ENCODE peak calls at places on chromosome 2, in seven cellular contexts. Y is HFF-Myc, M is fibroblast of lung, W is cardiac muscle cell, J is cardiac fibroblast, F is transverse colon, I is body of pancreas. H is an unnamed sample.

GRCh38 chr2:12352891-12353290 is 363.8 kb upstream of the TRIB2 start:
- DNase-seq in I (peak), F (no peak), M (no peak), W (no peak), J (no peak), Y (no peak), H (no peak)

GRCh38 chr2:74735544-74735943 is 81.5 kb downstream of the SEMA4F start:
- DNase-seq in W (no peak), Y (no peak), M (no peak), I (no peak), J (no peak), F (no peak), H (no peak)

GRCh38 chr2:120678251-120678650 is 57.4 kb upstream of the GLI2 start:
- DNase-seq in J (no peak), Y (peak), I (no peak), W (no peak), M (peak), F (no peak), H (no peak)

GRCh38 chr2:58202409-58202808 is 38.7 kb downstream of the FANCL start:
- DNase-seq in F (no peak), M (no peak), J (no peak), I (no peak), Y (no peak), W (no peak), H (no peak)

GRCh38 chr2:97808816-97809215 is 95.4 kb downstream of the ZAP70 start:
- DNase-seq in F (no peak), Y (no peak), I (no peak), W (no peak), M (peak), J (no peak), H (no peak)

GRCh38 chr2:62787381-62787780 is 81.9 kb downstream of the EHBP1 start:
- DNase-seq in Y (no peak), I (no peak), F (no peak), J (peak), M (peak), W (peak), H (no peak)

GRCh38 chr2:163600801-163601200 is 135.0 kb downstream of the FIGN start:
- DNase-seq in F (no peak), J (no peak), I (no peak), W (no peak), Y (peak), M (no peak), H (no peak)

GRCh38 chr2:16114836-16115235 is 174.5 kb downstream of the MYCN start:
- DNase-seq in M (no peak), J (no peak), I (no peak), W (no peak), Y (no peak), F (peak), H (no peak)

GRCh38 chr2:88086401-88086800 is 18.8 kb downstream of the SMYD1 start:
- DNase-seq in W (no peak), M (no peak), F (no peak), I (no peak), J (no peak), Y (no peak), H (no peak)

GRCh38 chr2:232444409-232445148 is 11.4 kb upstream of the ALPI start:
- DNase-seq in I (peak), Y (peak), M (peak), J (peak), F (peak), W (peak), H (no peak)

GRCh38 chr2:191679818-191680600 is 2.1 kb downstream of the NABP1 start:
- DNase-seq in M (peak), W (no peak), I (no peak), J (peak), F (no peak), Y (no peak), H (no peak)

GRCh38 chr2:191677646-191678436 is at the start of gene NABP1:
- DNase-seq in F (peak), M (peak), Y (peak), W (peak), J (peak), I (peak), H (no peak)

GRCh38 chr2:191682148-191682547 is 4.2 kb downstream of the NABP1 start:
- DNase-seq in M (peak), I (no peak), W (no peak), F (no peak), Y (no peak), J (peak), H (no peak)

GRCh38 chr2:191678437-191679110 is 638 bp downstream of the NABP1 start:
- DNase-seq in W (peak), F (peak), Y (no peak), J (peak), I (peak), M (no peak), H (no peak)

GRCh38 chr2:191680639-191681038 is 2.7 kb downstream of the NABP1 start:
- DNase-seq in J (no peak), I (no peak), W (no peak), F (no peak), Y (no peak), M (no peak), H (no peak)
- H3K4me3 ChIP-seq in J (peak), I (no peak), W (no peak), F (no peak), Y (peak), M (peak), H (peak)

DNA sequence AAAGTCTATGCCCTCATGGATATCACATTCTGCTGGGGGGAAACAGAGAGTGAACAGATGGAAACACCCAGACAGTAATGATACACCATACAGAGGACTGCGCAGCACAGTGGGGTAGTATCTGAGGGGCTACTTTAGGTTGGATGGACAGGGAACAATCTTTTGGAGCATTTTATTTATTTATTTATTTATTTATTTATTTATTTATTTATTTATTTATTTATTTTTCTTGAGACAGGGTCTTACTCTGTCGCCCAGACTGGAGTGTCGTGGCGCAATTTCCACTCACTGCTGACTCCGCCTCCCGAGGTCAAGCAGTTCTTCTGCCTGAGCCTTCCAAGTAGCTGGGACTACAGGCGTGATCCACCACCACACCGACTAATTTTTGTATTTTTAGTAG is 89.2 kb downstream of the TGOLN2 start:
- DNase-seq in J (no peak), W (no peak), I (no peak), F (no peak), M (no peak), Y (no peak), H (no peak)
- TF ChIP-seq CTCF in J (no peak), W (no peak), I (no peak), F (no peak), M (no peak), Y (no peak), H (no peak)

DNA sequence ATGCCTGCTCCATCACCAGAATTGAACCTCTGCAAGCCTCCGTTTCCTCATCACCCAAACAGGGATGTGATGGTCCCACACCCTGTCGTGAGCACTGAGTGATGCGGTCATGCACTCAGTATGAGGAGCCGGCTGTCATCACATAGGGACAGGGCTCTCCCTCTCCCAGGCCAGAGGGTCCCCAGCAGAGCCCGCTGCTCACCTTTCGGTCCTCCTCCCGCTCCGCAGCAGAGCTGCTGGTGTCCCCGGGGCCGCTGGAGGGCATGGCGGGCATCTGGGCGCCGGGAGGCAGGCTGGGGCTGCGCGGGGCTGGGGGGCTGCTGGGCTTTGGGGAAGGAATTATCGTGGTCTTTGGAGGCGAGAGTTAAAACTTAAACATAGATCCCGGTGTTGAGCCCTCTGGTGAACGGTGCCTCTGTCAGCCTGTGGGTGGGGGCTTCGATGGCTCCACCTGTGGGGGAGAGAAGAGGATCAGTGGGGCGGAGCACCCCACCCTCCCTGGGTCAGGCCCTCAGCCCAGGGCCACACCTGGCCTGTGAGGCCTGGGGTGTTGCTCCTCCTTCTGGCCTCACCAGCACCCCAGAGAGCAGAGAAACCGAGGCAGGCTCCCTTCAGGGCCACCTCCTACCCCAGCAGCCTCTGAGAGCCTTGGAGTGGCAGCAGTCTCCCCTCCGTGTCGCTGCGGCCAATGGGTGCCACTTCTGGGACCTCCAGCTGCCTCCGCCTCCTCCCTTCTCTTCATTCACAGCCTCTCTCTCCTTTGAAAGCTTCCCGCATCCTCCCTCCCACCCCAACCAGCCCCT is 27.8 kb downstream of the DNMT3A start:
- DNase-seq in Y (no peak), J (no peak), I (no peak), F (no peak), W (no peak), M (no peak), H (no peak)
- H3K4me3 ChIP-seq in Y (no peak), J (no peak), I (no peak), F (no peak), W (no peak), M (no peak), H (no peak)

DNA sequence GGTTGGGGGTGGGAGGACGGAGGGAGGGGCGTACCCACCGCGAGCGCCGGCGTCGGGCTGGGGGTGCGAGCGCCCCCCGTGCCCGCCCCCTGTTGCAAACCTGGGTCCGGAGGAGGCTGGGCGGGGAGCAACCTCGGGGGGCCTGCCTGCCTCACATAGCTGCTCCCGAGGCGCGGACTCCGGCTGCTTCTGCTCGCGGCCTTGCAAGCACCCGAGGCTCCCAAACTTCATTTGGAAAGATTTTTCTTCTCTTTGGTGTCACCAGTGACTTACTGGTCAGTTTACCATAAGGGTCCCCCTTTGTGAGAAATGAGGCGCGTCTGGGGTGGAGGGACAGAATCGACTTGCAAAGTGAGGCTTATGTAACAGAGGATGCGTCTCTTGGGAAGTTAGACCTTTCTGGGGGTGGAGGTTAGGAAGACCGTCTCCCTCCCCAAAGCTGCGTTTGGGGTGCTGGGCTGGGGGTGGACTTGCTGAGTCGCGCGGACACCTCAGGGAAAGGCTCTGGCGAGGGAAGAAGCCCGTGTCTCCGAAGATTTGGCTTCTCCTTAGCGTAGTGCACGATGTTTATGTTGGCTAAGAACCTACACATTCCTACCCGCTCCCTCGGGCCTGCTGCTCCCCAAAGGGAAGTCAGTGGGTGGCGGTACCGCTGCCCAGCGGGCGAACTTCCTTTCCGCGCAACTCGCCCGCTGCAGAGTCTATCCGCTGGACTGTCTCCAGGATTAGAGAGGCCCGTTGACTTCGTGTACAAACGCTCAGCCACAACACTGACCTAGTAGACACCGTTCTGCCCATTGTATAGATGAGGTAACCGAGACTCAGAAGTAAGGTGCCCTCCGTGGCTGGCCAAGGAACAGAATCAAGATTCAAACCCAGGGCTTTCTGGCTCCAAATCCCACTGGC is 575 bp downstream of the TMEM37 start:
- DNase-seq in I (peak), W (no peak), Y (no peak), F (peak), M (peak), J (peak), H (no peak)
- TF ChIP-seq CTCF in I (no peak), W (no peak), Y (no peak), F (no peak), M (no peak), J (no peak), H (no peak)

GRCh38 chr2:56523815-56524214 is 340.0 kb downstream of the CCDC85A start:
- DNase-seq in F (no peak), M (peak), W (no peak), Y (no peak), J (peak), I (no peak), H (no peak)

GRCh38 chr2:56519806-56520205 is 336.0 kb downstream of the CCDC85A start:
- DNase-seq in Y (no peak), I (no peak), F (no peak), M (peak), J (no peak), W (no peak), H (no peak)

GRCh38 chr2:56522605-56523089 is 338.9 kb downstream of the CCDC85A start:
- DNase-seq in M (peak), Y (peak), I (peak), W (peak), F (no peak), J (peak), H (peak)
- H3K4me3 ChIP-seq in M (no peak), Y (no peak), I (no peak), W (no peak), F (no peak), J (no peak), H (no peak)